ENCODE peak calls at places on chromosomes 2 and 18, in six cellular contexts. O is GM23338, P is GM23248, Q is PC-3, H is neural progenitor cell, J is MM.1S. B is an unnamed sample.

GRCh38 chr18:74957588-74958224 is 251.2 kb downstream of the PTGR3 start:
- DNase-seq in O (no peak), P (no peak), Q (no peak), H (no peak), J (no peak), B (no peak)

GRCh38 chr2:6757215-6757614 is 108.5 kb downstream of the CMPK2 start:
- DNase-seq in O (no peak), P (no peak), Q (no peak), H (no peak), J (no peak), B (no peak)

GRCh38 chr2:127032601-127033000 is 74.4 kb downstream of the BIN1 start:
- DNase-seq in O (no peak), P (peak; percentile 59), Q (peak; percentile 21), H (no peak), J (no peak), B (no peak)

GRCh38 chr2:48940606-48941005 is 185.1 kb upstream of the LHCGR start:
- DNase-seq in O (no peak), P (no peak), Q (no peak), H (no peak), J (no peak), B (no peak)

GRCh38 chr2:191749181-191749540 is 71.2 kb downstream of the NABP1 start:
- DNase-seq in O (no peak), P (no peak), Q (peak; percentile 55), H (no peak), J (no peak), B (no peak)

GRCh38 chr2:9781252-9781651 is 62.0 kb upstream of the TAF1B start:
- DNase-seq in O (no peak), P (peak; percentile 64), Q (no peak), H (no peak), J (no peak), B (peak; percentile 32)

GRCh38 chr2:25250331-25251031 is 82.1 kb upstream of the POMC start:
- DNase-seq in O (peak; percentile 62), P (peak; percentile 6), Q (no peak), H (peak; percentile 48), J (no peak), B (no peak)

GRCh38 chr2:158969162-158969716 is 799 bp downstream of the TANC1 start:
- DNase-seq in O (peak; percentile 22), P (peak; percentile 34), Q (no peak), H (no peak), J (no peak), B (no peak)

GRCh38 chr2:148896116-148896515 is 21.1 kb downstream of the KIF5C start:
- DNase-seq in O (no peak), P (no peak), Q (no peak), H (peak; percentile 65), J (no peak), B (no peak)

GRCh38 chr2:60312618-60313017 is 240.8 kb downstream of the BCL11A start:
- DNase-seq in O (no peak), P (no peak), Q (no peak), H (no peak), J (peak; percentile 21), B (no peak)

GRCh38 chr2:30645745-30646119 is 161.5 kb downstream of the CAPN13 start:
- DNase-seq in O (no peak), P (no peak), Q (no peak), H (no peak), J (no peak), B (no peak)

GRCh38 chr2:113105047-113105446 is 22.4 kb upstream of the IL1RN start:
- DNase-seq in O (no peak), P (peak; percentile 86), Q (no peak), H (no peak), J (no peak), B (no peak)

GRCh38 chr2:143524001-143524608 is 394.9 kb downstream of the ARHGAP15 start:
- DNase-seq in O (no peak), P (peak; percentile 42), Q (no peak), H (no peak), J (no peak), B (no peak)

GRCh38 chr2:168002021-168002553 is 245.3 kb downstream of the STK39 start:
- DNase-seq in O (no peak), P (peak; percentile 59), Q (peak; percentile 9), H (peak; percentile 51), J (peak; percentile 10), B (no peak)

GRCh38 chr18:6624729-6625308 is 104.7 kb upstream of the ARHGAP28 start:
- DNase-seq in O (no peak), P (peak; percentile 52), Q (no peak), H (no peak), J (no peak), B (no peak)

GRCh38 chr2:241482556-241482955 is 25.8 kb downstream of the STK25 start:
- DNase-seq in O (no peak), P (no peak), Q (no peak), H (no peak), J (no peak), B (no peak)

GRCh38 chr2:85811173-85811849 is 57.5 kb downstream of the ATOH8 start:
- DNase-seq in O (peak; percentile 38), P (peak; percentile 92), Q (peak; percentile 13), H (no peak), J (no peak), B (no peak)

GRCh38 chr2:75025633-75026380 is 67.4 kb downstream of the POLE4 start:
- DNase-seq in O (no peak), P (peak; percentile 17), Q (no peak), H (no peak), J (no peak), B (no peak)

GRCh38 chr2:59726226-59726800 is 827.1 kb downstream of the BCL11A start:
- DNase-seq in O (no peak), P (no peak), Q (no peak), H (peak; percentile 25), J (peak; percentile 71), B (no peak)

GRCh38 chr2:217434183-217434620 is 568.6 kb downstream of the TNS1 start:
- DNase-seq in O (peak; percentile 89), P (peak; percentile 97), Q (peak; percentile 84), H (peak; percentile 90), J (no peak), B (peak; percentile 52)

DNA sequence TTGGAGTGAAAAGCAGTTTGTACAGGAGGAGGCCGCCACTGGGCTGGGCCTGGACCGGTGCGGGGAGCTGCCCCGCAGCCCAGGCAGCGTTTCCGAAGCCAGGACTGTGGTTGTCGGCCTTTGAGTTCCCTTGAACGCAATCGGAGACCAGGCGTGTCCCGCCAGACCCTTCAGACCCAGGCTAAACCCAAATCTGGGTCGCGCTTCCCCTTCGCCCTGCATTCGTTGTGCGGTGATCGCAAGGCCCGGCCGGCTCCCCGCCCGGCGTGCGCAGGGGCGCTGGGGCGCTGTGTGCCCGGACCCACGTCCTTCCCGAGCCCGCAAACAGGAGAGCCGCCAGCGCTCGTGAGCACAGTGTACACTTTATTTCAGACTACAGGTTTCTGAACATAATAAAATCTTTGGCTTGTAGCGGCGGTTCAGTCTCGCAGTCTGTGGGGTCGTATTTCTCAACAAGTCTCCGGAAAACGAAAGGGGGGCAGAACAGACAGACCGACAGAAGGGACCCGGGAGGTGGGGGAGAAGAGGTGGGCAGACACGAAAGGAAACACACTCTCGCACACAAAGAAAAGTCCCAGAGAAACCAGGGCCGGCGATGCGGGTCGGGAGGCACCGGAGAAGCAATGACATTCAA is 5.5 kb downstream of the EN1 start:
- DNase-seq in O (peak; percentile 61), P (no peak), Q (no peak), H (peak; percentile 58), J (no peak), B (no peak)
- TF ChIP-seq EZH2 in O (peak; percentile 99), P (no peak), Q (no peak), H (peak; percentile 100), J (no peak), B (no peak)

DNA sequence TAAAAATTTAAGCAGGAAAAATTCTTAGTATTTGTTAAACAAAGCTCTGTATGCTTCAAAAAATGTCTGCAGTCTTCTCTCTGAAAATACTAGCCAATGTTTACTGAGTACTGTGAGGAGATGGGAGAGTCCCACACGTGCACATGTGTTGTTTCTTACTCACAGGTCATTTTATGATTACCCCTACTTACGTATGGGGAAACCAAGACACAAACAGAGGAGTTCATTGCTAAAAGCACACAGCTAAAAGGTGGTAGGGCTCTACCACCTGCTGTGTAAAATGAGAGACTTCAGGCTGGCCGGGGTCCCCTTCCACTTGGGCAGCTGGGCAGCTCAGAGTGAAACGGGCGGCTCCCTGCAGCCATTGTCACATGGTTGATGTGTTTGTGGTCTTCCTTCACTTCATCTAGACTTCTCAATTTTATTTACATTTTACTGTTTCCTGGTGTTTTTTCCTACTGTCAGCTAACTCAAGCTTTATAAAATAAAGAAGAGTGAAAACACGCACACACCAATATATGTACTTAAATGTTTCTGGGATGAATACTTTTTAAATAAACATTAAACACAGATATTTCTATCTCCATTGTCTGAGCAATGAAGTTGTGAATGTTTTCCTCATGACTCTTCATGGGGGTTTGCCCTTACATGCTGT is 71.2 kb downstream of the MBP start:
- DNase-seq in O (no peak), P (no peak), Q (no peak), H (no peak), J (no peak), B (no peak)
- H3F3A ChIP-seq in O (no peaks in the 10 kb centered on the region), P (peaks cover 20% of the 10 kb centered on the region), Q (peaks cover 10% of the 10 kb centered on the region), H (peaks cover 4% of the 10 kb centered on the region), J (peaks cover 22% of the 10 kb centered on the region), B (peaks cover 49% of the 10 kb centered on the region)

DNA sequence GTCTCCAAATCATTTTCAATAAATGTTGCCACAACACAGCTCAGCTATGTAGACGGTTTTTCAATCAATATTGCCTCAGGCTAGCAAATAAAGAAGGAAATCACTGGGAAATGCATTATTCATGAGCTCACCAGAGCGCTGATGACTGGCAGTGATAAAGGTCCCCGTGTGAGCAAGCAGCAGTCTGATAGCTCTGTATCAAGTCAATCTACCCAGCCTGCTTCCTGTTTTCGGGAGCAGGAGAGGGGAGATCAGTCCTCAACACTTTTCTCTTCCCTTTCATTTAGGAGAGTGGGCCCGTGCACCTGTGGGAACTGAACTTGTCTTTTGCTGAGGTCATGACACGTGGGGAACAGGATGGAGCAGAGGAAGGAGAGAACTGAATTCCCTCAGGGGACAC is 253.9 kb upstream of the SIX2 start:
- DNase-seq in O (no peak), P (no peak), Q (peak; percentile 93), H (no peak), J (no peak), B (no peak)
- TF ChIP-seq EZH2 in O (no peak), P (no peak), Q (no peak), H (no peak), J (no peak), B (no peak)

DNA sequence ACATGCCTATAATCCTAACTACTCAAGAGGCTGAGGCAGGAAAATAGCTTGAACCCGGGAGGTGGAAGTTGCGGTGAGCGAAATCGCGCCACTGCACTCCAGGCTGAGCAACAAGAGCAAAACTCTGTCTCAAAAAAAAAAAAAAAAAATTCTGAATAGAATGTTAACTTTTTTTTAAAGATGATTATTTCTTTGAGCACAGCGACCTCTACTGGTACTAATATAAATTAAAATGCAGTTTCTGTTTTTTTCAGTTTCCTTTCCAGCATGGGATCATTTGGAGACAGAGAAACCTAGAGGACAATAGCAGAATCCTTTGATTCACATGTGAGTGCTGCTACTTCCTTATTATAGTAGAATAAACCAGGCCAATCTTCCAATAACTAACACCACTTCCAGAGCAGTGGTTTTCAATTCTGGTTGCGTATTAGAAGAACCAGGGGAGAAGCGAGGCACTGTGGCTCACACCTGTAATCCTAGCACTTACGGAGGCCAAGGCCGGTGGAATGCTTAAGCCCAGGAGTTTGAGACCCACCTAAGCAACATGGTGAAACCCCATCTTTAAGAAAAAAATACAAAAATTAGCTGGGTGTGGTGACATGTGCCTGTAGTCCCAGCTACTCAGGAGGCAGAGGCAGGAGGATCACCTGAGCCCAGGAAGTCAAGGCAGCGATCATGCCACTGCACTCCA is 10.2 kb downstream of the SRSF7 start:
- DNase-seq in O (peak; percentile 76), P (peak; percentile 69), Q (peak; percentile 72), H (peak; percentile 48), J (peak; percentile 48), B (no peak)
- H3F3A ChIP-seq in O (peaks cover 39% of the 10 kb centered on the region), P (peaks cover 56% of the 10 kb centered on the region), Q (peaks cover 26% of the 10 kb centered on the region), H (peaks cover 75% of the 10 kb centered on the region), J (peaks cover 56% of the 10 kb centered on the region), B (peaks cover 60% of the 10 kb centered on the region)

B was measured in PC-9.